ENCODE peak calls at places on chromosome 21, in five cellular contexts. C is H1, T is GM12878, A is esophagus muscularis mucosa, E is endothelial cell of umbilical vein. F is an unnamed sample.

GRCh38 chr21:45361033-45361997 is 43.6 kb upstream of the COL18A1 start:
- DNase-seq in C (no peak), T (no peak), A (no peak), E (no peak), F (no peak)

GRCh38 chr21:27569831-27570230 is 602.9 kb upstream of the ADAMTS5 start:
- DNase-seq in C (no peak), T (no peak), A (no peak), E (peak), F (no peak)

GRCh38 chr21:45523411-45524101 is 18.7 kb downstream of the SLC19A1 start:
- DNase-seq in C (no peak), T (no peak), A (no peak), E (no peak), F (no peak)

GRCh38 chr21:44286716-44287632 is 1.3 kb downstream of the AIRE start:
- DNase-seq in C (no peak), T (no peak), A (no peak), E (no peak), F (no peak)

GRCh38 chr21:41960386-41960785 is 6.6 kb upstream of the C2CD2 start:
- DNase-seq in C (no peak), T (no peak), A (no peak), E (no peak), F (no peak)

GRCh38 chr21:46553993-46554392 is 50.9 kb downstream of the S100B start:
- DNase-seq in C (no peak), T (no peak), A (peak), E (no peak), F (no peak)

GRCh38 chr21:46148106-46148505 is 7.3 kb downstream of the FTCD start:
- DNase-seq in C (no peak), T (no peak), A (no peak), E (no peak), F (no peak)

GRCh38 chr21:19981938-19982337 is 1016.3 kb upstream of the NCAM2 start:
- DNase-seq in C (no peak), T (no peak), A (no peak), E (no peak), F (no peak)

GRCh38 chr21:43936186-43936967 is 71.4 kb downstream of the AGPAT3 start:
- DNase-seq in C (no peak), T (no peak), A (no peak), E (no peak), F (no peak)

GRCh38 chr21:36415375-36415774 is 30.2 kb downstream of the CHAF1B start:
- DNase-seq in C (no peak), T (no peak), A (no peak), E (no peak), F (no peak)

GRCh38 chr21:44329086-44329889 is 9.9 kb downstream of the CFAP410 start:
- DNase-seq in C (no peak), T (no peak), A (no peak), E (no peak), F (no peak)

GRCh38 chr21:18373631-18374030 is 30.0 kb downstream of the TMPRSS15 start:
- DNase-seq in C (no peak), T (no peak), A (no peak), E (no peak), F (no peak)

GRCh38 chr21:43727571-43728466 is 8.9 kb downstream of the PDXK start:
- DNase-seq in C (no peak), T (no peak), A (no peak), E (no peak), F (no peak)

GRCh38 chr21:19767546-19767945 is 1230.7 kb upstream of the NCAM2 start:
- DNase-seq in C (no peak), T (no peak), A (no peak), E (peak), F (no peak)

GRCh38 chr21:44992608-44993031 is 52.8 kb downstream of the SLX9 start:
- DNase-seq in C (no peak), T (no peak), A (no peak), E (no peak), F (no peak)

GRCh38 chr21:45317401-45318145 is 29.9 kb upstream of the POFUT2 start:
- DNase-seq in C (no peak), T (no peak), A (no peak), E (peak), F (no peak)

GRCh38 chr21:44291936-44292811 is 6.5 kb downstream of the AIRE start:
- DNase-seq in C (no peak), T (no peak), A (no peak), E (no peak), F (no peak)

GRCh38 chr21:46125846-46126301 is 28.0 kb downstream of the COL6A2 start:
- DNase-seq in C (no peak), T (no peak), A (no peak), E (no peak), F (no peak)

GRCh38 chr21:44556879-44557278 is 1.7 kb downstream of the KRTAP10-3 start:
- DNase-seq in C (no peak), T (no peak), A (peak), E (no peak), F (no peak)

GRCh38 chr21:44455524-44456206 is 355 bp downstream of the LRRC3 start:
- DNase-seq in C (no peak), T (no peak), A (no peak), E (peak), F (peak)

GRCh38 chr21:31855180-31855579 is 17.6 kb upstream of the HUNK start:
- DNase-seq in C (no peak), T (no peak), A (no peak), E (no peak), F (no peak)

GRCh38 chr21:26806734-26807372 is 38.4 kb downstream of the ADAMTS1 start:
- DNase-seq in C (no peak), T (no peak), A (no peak), E (no peak), F (no peak)

GRCh38 chr21:40208206-40208950 is 341.1 kb downstream of the PCP4 start:
- DNase-seq in C (no peak), T (no peak), A (no peak), E (no peak), F (no peak)

GRCh38 chr21:45365608-45366241 is 39.2 kb upstream of the COL18A1 start:
- DNase-seq in C (peak), T (no peak), A (no peak), E (peak), F (no peak)

GRCh38 chr21:45383111-45383614 is 21.8 kb upstream of the COL18A1 start:
- DNase-seq in C (no peak), T (no peak), A (no peak), E (no peak), F (no peak)

GRCh38 chr21:32653326-32653901 is 41.2 kb upstream of the CFAP298 start:
- DNase-seq in C (no peak), T (no peak), A (no peak), E (peak), F (no peak)

GRCh38 chr21:43825936-43826622 is 36.7 kb downstream of the RRP1 start:
- DNase-seq in C (no peak), T (no peak), A (no peak), E (no peak), F (peak)

GRCh38 chr21:46110499-46111192 is 12.7 kb downstream of the COL6A2 start:
- DNase-seq in C (no peak), T (no peak), A (peak), E (no peak), F (peak)

GRCh38 chr21:36297938-36298572 is 21.9 kb upstream of the MORC3 start:
- DNase-seq in C (no peak), T (peak), A (no peak), E (no peak), F (peak)

GRCh38 chr21:35011681-35012080 is 37.4 kb downstream of the RUNX1 start:
- DNase-seq in C (no peak), T (no peak), A (no peak), E (no peak), F (no peak)

GRCh38 chr21:42844411-42845113 is 34.8 kb downstream of the WDR4 start:
- DNase-seq in C (no peak), T (no peak), A (no peak), E (no peak), F (peak)

GRCh38 chr21:44730951-44731579 is 19.7 kb upstream of the TSPEAR start:
- DNase-seq in C (no peak), T (no peak), A (no peak), E (no peak), F (no peak)

GRCh38 chr21:41610042-41610839 is 102.3 kb upstream of the TMPRSS2 start:
- DNase-seq in C (no peak), T (no peak), A (no peak), E (peak), F (no peak)

GRCh38 chr21:16086121-16086520 is 356.3 kb downstream of the USP25 start:
- DNase-seq in C (no peak), T (no peak), A (no peak), E (no peak), F (no peak)

DNA sequence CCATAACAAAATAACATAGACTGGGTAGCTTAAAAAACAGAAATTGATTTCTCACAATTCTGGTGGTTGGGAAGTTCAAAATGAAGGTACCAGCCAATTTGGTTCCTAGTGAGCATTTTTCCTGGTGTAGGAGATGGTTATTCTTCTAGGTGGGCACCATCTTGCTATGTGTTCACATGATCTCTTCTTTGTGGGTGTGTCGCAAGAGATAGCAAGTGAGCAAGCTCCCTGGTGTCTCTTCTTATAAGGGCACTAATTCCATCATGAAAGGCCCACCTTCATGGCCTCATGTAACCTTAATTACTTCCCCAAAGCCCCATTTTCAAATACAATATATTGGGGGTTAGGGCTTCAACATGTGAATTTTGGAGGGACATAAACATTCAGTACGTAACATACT is 38.8 kb upstream of the ATP5PO start:
- DNase-seq in C (no peak), T (no peak), A (no peak), E (no peak), F (no peak)
- TF ChIP-seq POLR2AphosphoS5 in C (no peak), T (no peak), A (no peak), E (no peak), F (no peak)

DNA sequence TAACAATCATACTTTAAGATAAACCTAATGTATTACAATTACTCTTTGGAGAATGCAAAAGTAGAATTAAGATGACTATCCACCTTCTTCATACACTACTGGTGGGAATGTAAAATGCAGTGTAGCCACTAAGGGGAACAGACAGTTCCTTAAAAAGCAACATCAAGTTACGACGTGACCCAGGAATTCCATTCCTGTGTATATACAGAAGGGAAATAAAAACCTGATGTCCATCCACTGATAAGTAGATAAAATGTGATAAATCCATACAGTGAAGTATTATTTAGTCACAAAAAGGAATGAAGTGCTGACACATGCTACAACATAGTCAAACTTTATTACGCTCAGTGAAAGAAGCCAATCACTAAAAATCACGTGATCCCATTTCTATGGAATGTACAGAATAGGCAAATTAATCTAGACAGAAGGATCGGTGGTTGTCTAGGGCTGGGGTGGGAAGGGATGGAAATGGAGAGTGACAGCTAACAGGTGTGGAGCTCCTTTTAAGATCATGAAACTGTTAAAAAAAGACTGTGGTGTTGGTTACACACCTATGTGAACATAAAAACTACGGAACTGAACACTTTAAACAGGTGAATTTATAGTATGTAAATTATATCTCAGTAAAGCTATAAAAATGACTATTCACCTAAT is 42.1 kb downstream of the NRIP1 start:
- DNase-seq in C (no peak), T (no peak), A (no peak), E (no peak), F (no peak)
- TF ChIP-seq CTCF in C (no peak), T (no peak), A (peak), E (no peak), F (no peak)

GRCh38 chr21:21114456-21114855 is 116.2 kb downstream of the NCAM2 start:
- DNase-seq in C (no peak), T (no peak), A (no peak), E (no peak), F (no peak)
- TF ChIP-seq POLR2A in C (no peak), T (no peak), A (no peak), E (no peak), F (no peak)

DNA sequence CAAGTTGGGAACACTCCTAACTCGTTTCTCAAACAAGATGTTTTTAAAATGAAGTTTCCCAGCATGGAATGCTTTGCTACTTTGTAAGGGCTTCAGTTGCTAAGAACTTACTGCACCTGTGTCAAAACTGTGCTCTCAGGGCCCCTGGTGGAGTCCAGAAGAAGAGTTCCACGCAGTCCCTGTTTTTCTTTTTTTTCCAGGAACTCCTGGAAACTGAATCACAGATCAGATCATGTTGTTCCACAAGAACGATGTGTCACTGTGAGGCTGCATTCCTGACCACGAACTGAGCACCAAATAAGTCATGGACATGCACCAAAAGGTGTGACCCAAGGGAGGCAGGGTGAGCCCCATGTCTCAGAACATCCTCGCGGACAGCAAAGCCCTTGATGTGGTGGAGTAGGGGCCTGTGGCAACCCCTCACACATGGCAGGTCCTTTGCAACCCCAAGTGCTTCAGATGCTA is 257.2 kb downstream of the KCNJ6 start:
- DNase-seq in C (no peak), T (no peak), A (no peak), E (peak), F (peak)
- TF ChIP-seq POLR2AphosphoS5 in C (no peak), T (no peak), A (peak), E (no peak), F (peak)

GRCh38 chr21:38282921-38283320 is 26.1 kb downstream of the KCNJ15 start:
- DNase-seq in C (no peak), T (no peak), A (no peak), E (no peak), F (no peak)

GRCh38 chr21:38289697-38290096 is 32.9 kb downstream of the KCNJ15 start:
- DNase-seq in C (no peak), T (no peak), A (no peak), E (peak), F (no peak)

GRCh38 chr21:38284221-38284620 is 27.4 kb downstream of the KCNJ15 start:
- DNase-seq in C (no peak), T (no peak), A (no peak), E (no peak), F (no peak)

GRCh38 chr21:38290809-38291208 is 34.0 kb downstream of the KCNJ15 start:
- DNase-seq in C (no peak), T (no peak), A (no peak), E (no peak), F (no peak)

DNA sequence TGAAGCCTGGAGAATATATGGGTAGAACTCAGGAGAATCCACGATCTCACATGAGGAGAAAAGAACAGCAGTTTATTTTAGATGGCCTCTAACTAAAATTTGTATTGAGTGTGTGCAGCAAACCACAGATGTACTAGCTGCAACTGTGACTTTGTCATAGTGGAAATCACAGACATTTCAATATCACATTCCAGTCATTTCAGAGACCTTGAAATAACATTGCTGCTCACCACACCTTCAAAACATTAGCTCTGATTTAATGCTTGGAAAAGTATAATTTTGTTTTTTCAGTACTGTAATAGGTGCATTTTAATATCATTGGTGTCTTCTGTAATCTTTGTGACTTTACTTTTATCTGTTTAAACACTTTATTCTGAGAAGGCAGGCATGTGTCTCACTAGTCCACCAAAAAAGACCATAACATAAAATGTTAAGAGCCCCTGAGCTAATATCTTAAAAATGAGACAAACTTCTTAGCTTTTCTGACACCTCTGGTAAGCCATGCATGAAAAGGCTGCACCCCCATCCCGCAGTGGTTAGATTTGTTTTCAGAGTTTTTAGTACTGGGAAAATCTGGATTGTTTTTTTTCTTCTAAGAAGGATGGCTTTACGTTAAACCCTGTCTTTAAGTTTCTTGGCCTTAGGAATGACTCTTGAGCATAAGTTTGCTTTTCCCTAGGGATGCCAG is 30.1 kb downstream of the KCNJ15 start:
- DNase-seq in C (no peak), T (no peak), A (no peak), E (no peak), F (no peak)
- TF ChIP-seq CTCF in C (no peak), T (no peak), A (no peak), E (no peak), F (no peak)

GRCh38 chr21:29316029-29316742 is 17.5 kb downstream of the BACH1 start:
- DNase-seq in C (no peak), T (no peak), A (no peak), E (no peak), F (no peak)
- TF ChIP-seq POLR2A in C (no peak), T (no peak), A (no peak), E (no peak), F (no peak)

DNA sequence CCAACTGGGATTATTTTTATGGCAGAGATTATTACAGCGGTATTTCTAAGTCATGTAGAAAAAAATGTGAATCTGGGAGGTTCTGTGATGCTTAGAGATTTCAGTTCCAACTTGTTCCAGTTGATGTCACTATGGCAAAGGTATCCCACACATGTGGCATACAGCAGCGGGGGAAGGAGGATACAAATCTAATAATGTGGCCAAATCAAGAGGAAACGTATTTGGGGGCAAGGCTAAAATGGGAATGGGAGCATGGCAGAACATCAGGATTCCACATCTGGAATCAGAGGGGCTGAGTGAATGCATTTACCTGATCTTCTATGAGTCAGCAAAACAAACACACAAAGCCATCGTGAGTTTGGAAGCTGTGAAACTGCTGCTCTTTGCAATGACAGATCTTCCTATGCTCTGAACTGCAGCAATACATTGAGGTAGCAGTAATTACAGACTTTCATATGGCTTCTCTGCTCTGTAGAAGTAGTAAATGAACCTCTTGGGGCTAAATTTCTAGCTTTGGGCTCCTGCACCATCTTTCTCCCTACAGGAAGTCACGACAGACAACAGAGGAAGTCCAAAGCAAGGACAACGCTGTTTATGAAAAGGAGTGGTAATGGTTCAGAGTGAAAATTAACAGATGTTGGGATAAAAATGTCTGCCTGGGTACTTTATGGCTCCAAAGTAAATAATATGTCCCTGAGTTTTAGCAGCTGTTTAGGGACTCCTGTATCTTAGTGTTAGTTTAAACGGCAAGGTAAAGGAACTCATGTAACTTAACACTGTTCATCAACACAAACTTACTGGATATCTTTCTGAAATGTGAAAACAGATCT is 55.6 kb downstream of the GABPA start:
- DNase-seq in C (no peak), T (no peak), A (no peak), E (peak), F (no peak)
- TF ChIP-seq POLR2AphosphoS5 in C (no peak), T (no peak), A (no peak), E (no peak), F (no peak)